ENCODE peak calls at places on chromosomes 7 and 10, in five cellular contexts. One of them, this sample, is unnamed.

GRCh38 chr10:121516071-121516470 is 82.2 kb downstream of the FGFR2 start:
- DNase-seq in M059J: no peak
- DNase-seq in stimulated activated CD8-positive, alpha-beta memory T cell treated with anti-CD3 and anti-CD28 coated beads, Interleukin-7, amount 100 ng/mL, for 1 hour: no peak
- DNase-seq in activated effector memory CD4-positive, alpha-beta T cell treated with anti-CD3 and anti-CD28 coated beads, Interleukin-2, amount 50 U/mL, for 16 hours: no peak
- DNase-seq in NCI-H1105 treated with DMSO at 0.1 percent for 48 hours: no peak
- DNase-seq in this sample: no peak

GRCh38 chr10:52466464-52466863 is 152.4 kb downstream of the DKK1 start:
- DNase-seq in stimulated activated CD8-positive, alpha-beta memory T cell treated with anti-CD3 and anti-CD28 coated beads, Interleukin-7, amount 100 ng/mL, for 1 hour: no peak
- DNase-seq in NCI-H1105 treated with DMSO at 0.1 percent for 48 hours: no peak
- DNase-seq in M059J: peak; percentile 89
- DNase-seq in activated effector memory CD4-positive, alpha-beta T cell treated with anti-CD3 and anti-CD28 coated beads, Interleukin-2, amount 50 U/mL, for 16 hours: no peak
- DNase-seq in this sample: no peak

GRCh38 chr7:56125831-56126230 is 9.6 kb upstream of the NUPR2 start:
- DNase-seq in stimulated activated CD8-positive, alpha-beta memory T cell treated with anti-CD3 and anti-CD28 coated beads, Interleukin-7, amount 100 ng/mL, for 1 hour: no peak
- DNase-seq in activated effector memory CD4-positive, alpha-beta T cell treated with anti-CD3 and anti-CD28 coated beads, Interleukin-2, amount 50 U/mL, for 16 hours: no peak
- DNase-seq in NCI-H1105 treated with DMSO at 0.1 percent for 48 hours: no peak
- DNase-seq in M059J: peak; percentile 11
- DNase-seq in this sample: no peak

GRCh38 chr10:88938938-88939337 is 13.6 kb downstream of the ACTA2 start:
- DNase-seq in NCI-H1105 treated with DMSO at 0.1 percent for 48 hours: no peak
- DNase-seq in stimulated activated CD8-positive, alpha-beta memory T cell treated with anti-CD3 and anti-CD28 coated beads, Interleukin-7, amount 100 ng/mL, for 1 hour: no peak
- DNase-seq in activated effector memory CD4-positive, alpha-beta T cell treated with anti-CD3 and anti-CD28 coated beads, Interleukin-2, amount 50 U/mL, for 16 hours: no peak
- DNase-seq in M059J: no peak
- DNase-seq in this sample: no peak

GRCh38 chr7:35593896-35594295 is 101.0 kb downstream of the HERPUD2 start:
- DNase-seq in activated effector memory CD4-positive, alpha-beta T cell treated with anti-CD3 and anti-CD28 coated beads, Interleukin-2, amount 50 U/mL, for 16 hours: no peak
- DNase-seq in M059J: peak; percentile 4
- DNase-seq in stimulated activated CD8-positive, alpha-beta memory T cell treated with anti-CD3 and anti-CD28 coated beads, Interleukin-7, amount 100 ng/mL, for 1 hour: no peak
- DNase-seq in NCI-H1105 treated with DMSO at 0.1 percent for 48 hours: no peak
- DNase-seq in this sample: no peak

GRCh38 chr7:43004076-43004475 is 71.9 kb downstream of the MRPL32 start:
- DNase-seq in stimulated activated CD8-positive, alpha-beta memory T cell treated with anti-CD3 and anti-CD28 coated beads, Interleukin-7, amount 100 ng/mL, for 1 hour: no peak
- DNase-seq in NCI-H1105 treated with DMSO at 0.1 percent for 48 hours: no peak
- DNase-seq in activated effector memory CD4-positive, alpha-beta T cell treated with anti-CD3 and anti-CD28 coated beads, Interleukin-2, amount 50 U/mL, for 16 hours: no peak
- DNase-seq in M059J: peak; percentile 19
- DNase-seq in this sample: no peak

GRCh38 chr10:104127411-104127810 is 5.4 kb downstream of the SFR1 start:
- DNase-seq in NCI-H1105 treated with DMSO at 0.1 percent for 48 hours: peak; percentile 22
- DNase-seq in activated effector memory CD4-positive, alpha-beta T cell treated with anti-CD3 and anti-CD28 coated beads, Interleukin-2, amount 50 U/mL, for 16 hours: no peak
- DNase-seq in stimulated activated CD8-positive, alpha-beta memory T cell treated with anti-CD3 and anti-CD28 coated beads, Interleukin-7, amount 100 ng/mL, for 1 hour: no peak
- DNase-seq in M059J: peak; percentile 33
- DNase-seq in this sample: peak; percentile 13

GRCh38 chr7:1348836-1349335 is 110.4 kb downstream of the MICALL2 start:
- DNase-seq in NCI-H1105 treated with DMSO at 0.1 percent for 48 hours: no peak
- DNase-seq in activated effector memory CD4-positive, alpha-beta T cell treated with anti-CD3 and anti-CD28 coated beads, Interleukin-2, amount 50 U/mL, for 16 hours: no peak
- DNase-seq in M059J: no peak
- DNase-seq in stimulated activated CD8-positive, alpha-beta memory T cell treated with anti-CD3 and anti-CD28 coated beads, Interleukin-7, amount 100 ng/mL, for 1 hour: no peak
- DNase-seq in this sample: no peak

GRCh38 chr7:151408839-151409554 is 841 bp downstream of the WDR86 start:
- DNase-seq in NCI-H1105 treated with DMSO at 0.1 percent for 48 hours: no peak
- DNase-seq in stimulated activated CD8-positive, alpha-beta memory T cell treated with anti-CD3 and anti-CD28 coated beads, Interleukin-7, amount 100 ng/mL, for 1 hour: peak; percentile 29
- DNase-seq in M059J: peak; percentile 50
- DNase-seq in activated effector memory CD4-positive, alpha-beta T cell treated with anti-CD3 and anti-CD28 coated beads, Interleukin-2, amount 50 U/mL, for 16 hours: peak; percentile 84
- DNase-seq in this sample: no peak

GRCh38 chr10:4847580-4848020 is 21.6 kb downstream of the AKR1E2 start:
- DNase-seq in activated effector memory CD4-positive, alpha-beta T cell treated with anti-CD3 and anti-CD28 coated beads, Interleukin-2, amount 50 U/mL, for 16 hours: no peak
- DNase-seq in M059J: peak; percentile 57
- DNase-seq in NCI-H1105 treated with DMSO at 0.1 percent for 48 hours: no peak
- DNase-seq in stimulated activated CD8-positive, alpha-beta memory T cell treated with anti-CD3 and anti-CD28 coated beads, Interleukin-7, amount 100 ng/mL, for 1 hour: no peak
- DNase-seq in this sample: no peak

GRCh38 chr10:79178614-79179403 is 110.0 kb downstream of the ZMIZ1 start:
- DNase-seq in NCI-H1105 treated with DMSO at 0.1 percent for 48 hours: peak; percentile 56
- DNase-seq in M059J: peak; percentile 77
- DNase-seq in stimulated activated CD8-positive, alpha-beta memory T cell treated with anti-CD3 and anti-CD28 coated beads, Interleukin-7, amount 100 ng/mL, for 1 hour: no peak
- DNase-seq in activated effector memory CD4-positive, alpha-beta T cell treated with anti-CD3 and anti-CD28 coated beads, Interleukin-2, amount 50 U/mL, for 16 hours: no peak
- DNase-seq in this sample: no peak

GRCh38 chr10:44963772-44964633 is 4.4 kb downstream of the RASSF4 start:
- DNase-seq in NCI-H1105 treated with DMSO at 0.1 percent for 48 hours: no peak
- DNase-seq in stimulated activated CD8-positive, alpha-beta memory T cell treated with anti-CD3 and anti-CD28 coated beads, Interleukin-7, amount 100 ng/mL, for 1 hour: no peak
- DNase-seq in activated effector memory CD4-positive, alpha-beta T cell treated with anti-CD3 and anti-CD28 coated beads, Interleukin-2, amount 50 U/mL, for 16 hours: no peak
- DNase-seq in M059J: peak; percentile 65
- DNase-seq in this sample: no peak

GRCh38 chr10:13195016-13195415 is 33.7 kb downstream of the MCM10 start:
- DNase-seq in M059J: no peak
- DNase-seq in NCI-H1105 treated with DMSO at 0.1 percent for 48 hours: no peak
- DNase-seq in stimulated activated CD8-positive, alpha-beta memory T cell treated with anti-CD3 and anti-CD28 coated beads, Interleukin-7, amount 100 ng/mL, for 1 hour: no peak
- DNase-seq in activated effector memory CD4-positive, alpha-beta T cell treated with anti-CD3 and anti-CD28 coated beads, Interleukin-2, amount 50 U/mL, for 16 hours: no peak
- DNase-seq in this sample: no peak

GRCh38 chr10:581776-582330 is 107.6 kb downstream of the DIP2C start:
- DNase-seq in stimulated activated CD8-positive, alpha-beta memory T cell treated with anti-CD3 and anti-CD28 coated beads, Interleukin-7, amount 100 ng/mL, for 1 hour: no peak
- DNase-seq in activated effector memory CD4-positive, alpha-beta T cell treated with anti-CD3 and anti-CD28 coated beads, Interleukin-2, amount 50 U/mL, for 16 hours: no peak
- DNase-seq in M059J: no peak
- DNase-seq in NCI-H1105 treated with DMSO at 0.1 percent for 48 hours: no peak
- DNase-seq in this sample: no peak

GRCh38 chr7:54985405-54986360 is 33.1 kb upstream of the EGFR start:
- DNase-seq in NCI-H1105 treated with DMSO at 0.1 percent for 48 hours: no peak
- DNase-seq in activated effector memory CD4-positive, alpha-beta T cell treated with anti-CD3 and anti-CD28 coated beads, Interleukin-2, amount 50 U/mL, for 16 hours: no peak
- DNase-seq in M059J: peak; percentile 96
- DNase-seq in stimulated activated CD8-positive, alpha-beta memory T cell treated with anti-CD3 and anti-CD28 coated beads, Interleukin-7, amount 100 ng/mL, for 1 hour: no peak
- DNase-seq in this sample: peak; percentile 53

GRCh38 chr10:104246981-104247380 is 7.7 kb upstream of the GSTO1 start:
- DNase-seq in M059J: peak; percentile 10
- DNase-seq in stimulated activated CD8-positive, alpha-beta memory T cell treated with anti-CD3 and anti-CD28 coated beads, Interleukin-7, amount 100 ng/mL, for 1 hour: no peak
- DNase-seq in NCI-H1105 treated with DMSO at 0.1 percent for 48 hours: no peak
- DNase-seq in activated effector memory CD4-positive, alpha-beta T cell treated with anti-CD3 and anti-CD28 coated beads, Interleukin-2, amount 50 U/mL, for 16 hours: no peak
- DNase-seq in this sample: no peak

GRCh38 chr7:100801833-100802568 is 25.3 kb downstream of the EPHB4 start:
- DNase-seq in activated effector memory CD4-positive, alpha-beta T cell treated with anti-CD3 and anti-CD28 coated beads, Interleukin-2, amount 50 U/mL, for 16 hours: no peak
- DNase-seq in stimulated activated CD8-positive, alpha-beta memory T cell treated with anti-CD3 and anti-CD28 coated beads, Interleukin-7, amount 100 ng/mL, for 1 hour: no peak
- DNase-seq in M059J: peak; percentile 99
- DNase-seq in NCI-H1105 treated with DMSO at 0.1 percent for 48 hours: peak; percentile 84
- DNase-seq in this sample: peak; percentile 96

GRCh38 chr7:105149827-105150226 is 135.8 kb downstream of the KMT2E start:
- DNase-seq in NCI-H1105 treated with DMSO at 0.1 percent for 48 hours: no peak
- DNase-seq in stimulated activated CD8-positive, alpha-beta memory T cell treated with anti-CD3 and anti-CD28 coated beads, Interleukin-7, amount 100 ng/mL, for 1 hour: no peak
- DNase-seq in activated effector memory CD4-positive, alpha-beta T cell treated with anti-CD3 and anti-CD28 coated beads, Interleukin-2, amount 50 U/mL, for 16 hours: no peak
- DNase-seq in M059J: peak; percentile 69
- DNase-seq in this sample: no peak

GRCh38 chr10:13496931-13497330 is 31.9 kb downstream of the BEND7 start:
- DNase-seq in NCI-H1105 treated with DMSO at 0.1 percent for 48 hours: no peak
- DNase-seq in M059J: no peak
- DNase-seq in activated effector memory CD4-positive, alpha-beta T cell treated with anti-CD3 and anti-CD28 coated beads, Interleukin-2, amount 50 U/mL, for 16 hours: no peak
- DNase-seq in stimulated activated CD8-positive, alpha-beta memory T cell treated with anti-CD3 and anti-CD28 coated beads, Interleukin-7, amount 100 ng/mL, for 1 hour: no peak
- DNase-seq in this sample: no peak

GRCh38 chr10:95290801-95291633 is at the start of gene PDLIM1:
- DNase-seq in activated effector memory CD4-positive, alpha-beta T cell treated with anti-CD3 and anti-CD28 coated beads, Interleukin-2, amount 50 U/mL, for 16 hours: peak; percentile 66
- DNase-seq in NCI-H1105 treated with DMSO at 0.1 percent for 48 hours: peak; percentile 18
- DNase-seq in stimulated activated CD8-positive, alpha-beta memory T cell treated with anti-CD3 and anti-CD28 coated beads, Interleukin-7, amount 100 ng/mL, for 1 hour: no peak
- DNase-seq in M059J: peak; percentile 67
- DNase-seq in this sample: peak; percentile 88

GRCh38 chr7:155810607-155811559 is 1.4 kb downstream of the SHH start:
- DNase-seq in activated effector memory CD4-positive, alpha-beta T cell treated with anti-CD3 and anti-CD28 coated beads, Interleukin-2, amount 50 U/mL, for 16 hours: no peak
- DNase-seq in M059J: no peak
- DNase-seq in stimulated activated CD8-positive, alpha-beta memory T cell treated with anti-CD3 and anti-CD28 coated beads, Interleukin-7, amount 100 ng/mL, for 1 hour: no peak
- DNase-seq in NCI-H1105 treated with DMSO at 0.1 percent for 48 hours: peak; percentile 15
- DNase-seq in this sample: no peak

GRCh38 chr7:140251824-140252555 is 75.2 kb upstream of the KDM7A start:
- DNase-seq in activated effector memory CD4-positive, alpha-beta T cell treated with anti-CD3 and anti-CD28 coated beads, Interleukin-2, amount 50 U/mL, for 16 hours: no peak
- DNase-seq in NCI-H1105 treated with DMSO at 0.1 percent for 48 hours: no peak
- DNase-seq in stimulated activated CD8-positive, alpha-beta memory T cell treated with anti-CD3 and anti-CD28 coated beads, Interleukin-7, amount 100 ng/mL, for 1 hour: no peak
- DNase-seq in M059J: no peak
- DNase-seq in this sample: no peak

GRCh38 chr7:2040201-2040892 is 192.4 kb downstream of the MAD1L1 start:
- DNase-seq in stimulated activated CD8-positive, alpha-beta memory T cell treated with anti-CD3 and anti-CD28 coated beads, Interleukin-7, amount 100 ng/mL, for 1 hour: no peak
- DNase-seq in activated effector memory CD4-positive, alpha-beta T cell treated with anti-CD3 and anti-CD28 coated beads, Interleukin-2, amount 50 U/mL, for 16 hours: no peak
- DNase-seq in NCI-H1105 treated with DMSO at 0.1 percent for 48 hours: no peak
- DNase-seq in M059J: no peak
- DNase-seq in this sample: peak; percentile 8

GRCh38 chr7:75888464-75889222 is 9.8 kb downstream of the RHBDD2 start:
- DNase-seq in NCI-H1105 treated with DMSO at 0.1 percent for 48 hours: no peak
- DNase-seq in M059J: peak; percentile 43
- DNase-seq in stimulated activated CD8-positive, alpha-beta memory T cell treated with anti-CD3 and anti-CD28 coated beads, Interleukin-7, amount 100 ng/mL, for 1 hour: no peak
- DNase-seq in activated effector memory CD4-positive, alpha-beta T cell treated with anti-CD3 and anti-CD28 coated beads, Interleukin-2, amount 50 U/mL, for 16 hours: no peak
- DNase-seq in this sample: no peak

GRCh38 chr7:123533929-123534382 is 439 bp downstream of the IQUB start:
- DNase-seq in activated effector memory CD4-positive, alpha-beta T cell treated with anti-CD3 and anti-CD28 coated beads, Interleukin-2, amount 50 U/mL, for 16 hours: no peak
- DNase-seq in NCI-H1105 treated with DMSO at 0.1 percent for 48 hours: peak; percentile 34
- DNase-seq in M059J: no peak
- DNase-seq in stimulated activated CD8-positive, alpha-beta memory T cell treated with anti-CD3 and anti-CD28 coated beads, Interleukin-7, amount 100 ng/mL, for 1 hour: no peak
- DNase-seq in this sample: no peak

GRCh38 chr7:2716488-2716887 is 28.5 kb downstream of the AMZ1 start:
- DNase-seq in NCI-H1105 treated with DMSO at 0.1 percent for 48 hours: no peak
- DNase-seq in stimulated activated CD8-positive, alpha-beta memory T cell treated with anti-CD3 and anti-CD28 coated beads, Interleukin-7, amount 100 ng/mL, for 1 hour: no peak
- DNase-seq in activated effector memory CD4-positive, alpha-beta T cell treated with anti-CD3 and anti-CD28 coated beads, Interleukin-2, amount 50 U/mL, for 16 hours: no peak
- DNase-seq in M059J: no peak
- DNase-seq in this sample: no peak

This sample was measured in Caco-2.